ENCODE peak calls at places on chromosome 6, in five cellular contexts. One of them, this sample, is unnamed.

GRCh38 chr6:168440520-168441433 is at the start of gene SMOC2:
- DNase-seq in tibial nerve: no peak
- DNase-seq in adrenal gland: no peak
- DNase-seq in HFF-Myc: no peak
- DNase-seq in hepatocyte: peak; percentile 47
- DNase-seq in this sample: no peak

GRCh38 chr6:159953091-159953581 is 15.7 kb upstream of the IGF2R start:
- DNase-seq in tibial nerve: no peak
- DNase-seq in adrenal gland: peak; percentile 80
- DNase-seq in HFF-Myc: no peak
- DNase-seq in hepatocyte: peak; percentile 35
- DNase-seq in this sample: peak; percentile 68

GRCh38 chr6:130743175-130743574 is 84.0 kb upstream of the SMLR1 start:
- DNase-seq in tibial nerve: no peak
- DNase-seq in adrenal gland: no peak
- DNase-seq in HFF-Myc: no peak
- DNase-seq in hepatocyte: no peak
- DNase-seq in this sample: no peak

GRCh38 chr6:157424491-157425020 is 43.6 kb downstream of the ZDHHC14 start:
- DNase-seq in tibial nerve: no peak
- DNase-seq in adrenal gland: no peak
- DNase-seq in HFF-Myc: no peak
- DNase-seq in hepatocyte: peak; percentile 60
- DNase-seq in this sample: no peak

GRCh38 chr6:84618836-84619235 is 145.6 kb downstream of the TBX18 start:
- DNase-seq in tibial nerve: no peak
- DNase-seq in adrenal gland: no peak
- DNase-seq in HFF-Myc: no peak
- DNase-seq in hepatocyte: no peak
- DNase-seq in this sample: no peak

GRCh38 chr6:26594730-26595632 is 1.8 kb upstream of the ABT1 start:
- DNase-seq in tibial nerve: no peak
- DNase-seq in adrenal gland: no peak
- DNase-seq in HFF-Myc: peak; percentile 79
- DNase-seq in hepatocyte: peak; percentile 36
- DNase-seq in this sample: peak; percentile 21

GRCh38 chr6:118350881-118351430 is 197.1 kb upstream of the PLN start:
- DNase-seq in tibial nerve: no peak
- DNase-seq in adrenal gland: no peak
- DNase-seq in HFF-Myc: peak; percentile 84
- DNase-seq in hepatocyte: peak; percentile 16
- DNase-seq in this sample: peak; percentile 14

GRCh38 chr6:79506251-79506650 is 31.0 kb downstream of the LCA5 start:
- DNase-seq in tibial nerve: no peak
- DNase-seq in adrenal gland: no peak
- DNase-seq in HFF-Myc: no peak
- DNase-seq in hepatocyte: no peak
- DNase-seq in this sample: no peak

GRCh38 chr6:34027445-34027936 is 118.4 kb downstream of the GRM4 start:
- DNase-seq in tibial nerve: no peak
- DNase-seq in adrenal gland: no peak
- DNase-seq in HFF-Myc: no peak
- DNase-seq in hepatocyte: peak; percentile 64
- DNase-seq in this sample: no peak

GRCh38 chr6:135901776-135902524 is 50.4 kb downstream of the PDE7B start:
- DNase-seq in tibial nerve: peak; percentile 31
- DNase-seq in adrenal gland: peak; percentile 72
- DNase-seq in HFF-Myc: peak; percentile 65
- DNase-seq in hepatocyte: peak; percentile 30
- DNase-seq in this sample: peak; percentile 67

GRCh38 chr6:53829698-53830221 is 35.0 kb downstream of the LRRC1 start:
- DNase-seq in tibial nerve: no peak
- DNase-seq in adrenal gland: no peak
- DNase-seq in HFF-Myc: no peak
- DNase-seq in hepatocyte: peak; percentile 47
- DNase-seq in this sample: no peak

GRCh38 chr6:41568585-41569384 is 22.6 kb downstream of the FOXP4 start:
- DNase-seq in tibial nerve: no peak
- DNase-seq in adrenal gland: no peak
- DNase-seq in HFF-Myc: no peak
- DNase-seq in hepatocyte: peak; percentile 62
- DNase-seq in this sample: no peak

GRCh38 chr6:32685603-32686002 is 19.1 kb upstream of the HLA-DQB1 start:
- DNase-seq in tibial nerve: no peak
- DNase-seq in adrenal gland: no peak
- DNase-seq in HFF-Myc: no peak
- DNase-seq in hepatocyte: no peak
- DNase-seq in this sample: no peak

GRCh38 chr6:152635949-152636674 is 1.1 kb downstream of the SYNE1 start:
- DNase-seq in tibial nerve: no peak
- DNase-seq in adrenal gland: peak; percentile 73
- DNase-seq in HFF-Myc: no peak
- DNase-seq in hepatocyte: peak; percentile 23
- DNase-seq in this sample: no peak

GRCh38 chr6:16160794-16161193 is 31.9 kb downstream of the MYLIP start:
- DNase-seq in tibial nerve: no peak
- DNase-seq in adrenal gland: no peak
- DNase-seq in HFF-Myc: no peak
- DNase-seq in hepatocyte: no peak
- DNase-seq in this sample: no peak

GRCh38 chr6:113570651-113571050 is 286.5 kb upstream of the MARCKS start:
- DNase-seq in tibial nerve: no peak
- DNase-seq in adrenal gland: no peak
- DNase-seq in HFF-Myc: no peak
- DNase-seq in hepatocyte: no peak
- DNase-seq in this sample: no peak

GRCh38 chr6:128538763-128539162 is 18.4 kb upstream of the PTPRK start:
- DNase-seq in tibial nerve: no peak
- DNase-seq in adrenal gland: no peak
- DNase-seq in HFF-Myc: no peak
- DNase-seq in hepatocyte: no peak
- DNase-seq in this sample: no peak

GRCh38 chr6:134451529-134451928 is 133.6 kb upstream of the SGK1 start:
- DNase-seq in tibial nerve: no peak
- DNase-seq in adrenal gland: no peak
- DNase-seq in HFF-Myc: no peak
- DNase-seq in hepatocyte: no peak
- DNase-seq in this sample: no peak

GRCh38 chr6:80605165-80605989 is 498.9 kb downstream of the BCKDHB start:
- DNase-seq in tibial nerve: no peak
- DNase-seq in adrenal gland: no peak
- DNase-seq in HFF-Myc: peak; percentile 39
- DNase-seq in hepatocyte: peak; percentile 71
- DNase-seq in this sample: no peak

GRCh38 chr6:72322778-72323177 is 299.1 kb upstream of the KCNQ5 start:
- DNase-seq in tibial nerve: no peak
- DNase-seq in adrenal gland: no peak
- DNase-seq in HFF-Myc: no peak
- DNase-seq in hepatocyte: no peak
- DNase-seq in this sample: no peak

GRCh38 chr6:139415365-139415764 is 40.9 kb upstream of the CITED2 start:
- DNase-seq in tibial nerve: no peak
- DNase-seq in adrenal gland: no peak
- DNase-seq in HFF-Myc: no peak
- DNase-seq in hepatocyte: no peak
- DNase-seq in this sample: no peak

GRCh38 chr6:403659-404655 is 12.4 kb downstream of the IRF4 start:
- DNase-seq in tibial nerve: no peak
- DNase-seq in adrenal gland: no peak
- DNase-seq in HFF-Myc: no peak
- DNase-seq in hepatocyte: no peak
- DNase-seq in this sample: no peak

GRCh38 chr6:139006470-139006869 is 18.4 kb upstream of the REPS1 start:
- DNase-seq in tibial nerve: no peak
- DNase-seq in adrenal gland: no peak
- DNase-seq in HFF-Myc: no peak
- DNase-seq in hepatocyte: no peak
- DNase-seq in this sample: no peak

GRCh38 chr6:68978411-68978810 is 343.3 kb downstream of the ADGRB3 start:
- DNase-seq in tibial nerve: no peak
- DNase-seq in adrenal gland: no peak
- DNase-seq in HFF-Myc: no peak
- DNase-seq in hepatocyte: no peak
- DNase-seq in this sample: no peak

GRCh38 chr6:68975064-68975463 is 340.0 kb downstream of the ADGRB3 start:
- DNase-seq in tibial nerve: no peak
- DNase-seq in adrenal gland: peak; percentile 75
- DNase-seq in HFF-Myc: no peak
- DNase-seq in hepatocyte: peak; percentile 28
- DNase-seq in this sample: no peak

DNA sequence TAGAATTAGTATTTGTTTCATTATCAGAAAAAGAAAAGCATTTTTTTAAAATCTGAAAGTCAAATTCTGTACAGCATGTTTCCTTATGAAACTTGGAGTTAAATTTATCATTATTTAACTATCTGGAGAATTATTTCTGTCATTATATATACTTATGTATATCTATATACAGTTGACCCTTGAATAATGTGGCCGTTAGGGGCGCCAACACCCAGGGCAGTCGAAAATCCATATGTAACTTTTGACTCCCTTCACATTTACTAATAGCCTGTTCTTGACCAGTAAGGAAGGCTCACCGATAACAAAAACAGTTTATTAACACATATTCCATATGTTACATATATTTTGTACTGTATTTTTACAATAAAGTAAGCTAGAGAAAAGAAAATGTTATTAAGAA is 341.2 kb downstream of the ADGRB3 start:
- DNase-seq in tibial nerve: no peak
- DNase-seq in adrenal gland: no peak
- DNase-seq in HFF-Myc: no peak
- DNase-seq in hepatocyte: no peak
- DNase-seq in this sample: no peak
- TF ChIP-seq CTCF in tibial nerve: no peak
- TF ChIP-seq CTCF in adrenal gland: no peak
- TF ChIP-seq CTCF in HFF-Myc: no peak
- TF ChIP-seq CTCF in hepatocyte: no peak
- TF ChIP-seq CTCF in this sample: no peak

GRCh38 chr6:46015119-46015968 is at the start of gene CLIC5:
- DNase-seq in tibial nerve: no peak
- DNase-seq in adrenal gland: no peak
- DNase-seq in HFF-Myc: no peak
- DNase-seq in hepatocyte: peak; percentile 57
- DNase-seq in this sample: no peak

GRCh38 chr6:46014054-46014453 is 1.6 kb downstream of the CLIC5 start:
- DNase-seq in tibial nerve: no peak
- DNase-seq in adrenal gland: no peak
- DNase-seq in HFF-Myc: no peak
- DNase-seq in hepatocyte: no peak
- DNase-seq in this sample: no peak

GRCh38 chr6:46013639-46014038 is 2.0 kb downstream of the CLIC5 start:
- DNase-seq in tibial nerve: no peak
- DNase-seq in adrenal gland: no peak
- DNase-seq in HFF-Myc: no peak
- DNase-seq in hepatocyte: no peak
- DNase-seq in this sample: no peak

GRCh38 chr6:46016063-46016608 is 476 bp upstream of the CLIC5 start:
- DNase-seq in tibial nerve: no peak
- DNase-seq in adrenal gland: no peak
- DNase-seq in HFF-Myc: no peak
- DNase-seq in hepatocyte: no peak
- DNase-seq in this sample: no peak

DNA sequence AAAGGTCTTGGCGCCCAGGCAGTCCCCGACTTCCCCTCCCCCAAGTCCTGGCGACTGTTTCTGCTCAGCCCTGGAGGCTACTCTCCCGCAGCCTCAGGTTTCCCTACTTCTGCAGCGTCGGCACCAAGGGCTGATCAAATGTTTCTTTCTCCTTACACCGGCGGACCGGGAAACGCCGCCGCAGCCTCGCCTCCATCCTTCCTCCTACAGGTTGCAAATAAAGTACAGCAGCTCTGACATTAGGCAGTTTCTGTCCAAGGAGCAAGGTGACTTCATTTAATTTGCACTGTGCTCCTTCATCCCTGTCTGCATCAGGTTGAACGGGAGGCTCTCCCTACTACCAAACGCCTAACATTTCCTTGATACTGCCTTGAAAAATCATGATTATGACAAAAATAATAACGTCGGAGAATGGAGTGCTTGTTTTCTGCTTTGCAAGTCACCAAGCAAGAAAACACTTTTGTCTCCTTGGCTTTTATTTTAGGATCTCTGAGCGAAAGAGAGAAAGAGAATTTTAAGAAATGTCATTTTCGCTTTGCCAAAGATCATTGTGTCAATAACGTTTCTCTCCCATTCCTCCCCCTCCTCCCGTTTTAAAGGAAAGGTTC is 1.0 kb downstream of the CLIC5 start:
- DNase-seq in tibial nerve: no peak
- DNase-seq in adrenal gland: no peak
- DNase-seq in HFF-Myc: no peak
- DNase-seq in hepatocyte: peak; percentile 49
- DNase-seq in this sample: no peak
- H3K4me3 ChIP-seq in tibial nerve: peak overlapping the region; percentile 55
- H3K4me3 ChIP-seq in adrenal gland: no peak overlapping the region
- H3K4me3 ChIP-seq in HFF-Myc: no peak overlapping the region
- H3K4me3 ChIP-seq in hepatocyte: peak overlapping the region; percentile 66
- H3K4me3 ChIP-seq in this sample: no peak overlapping the region

GRCh38 chr6:116447052-116447451 is 14.1 kb upstream of the CALHM6 start:
- DNase-seq in tibial nerve: no peak
- DNase-seq in adrenal gland: no peak
- DNase-seq in HFF-Myc: no peak
- DNase-seq in hepatocyte: no peak
- DNase-seq in this sample: no peak

GRCh38 chr6:116446399-116446798 is 14.8 kb upstream of the CALHM6 start:
- DNase-seq in tibial nerve: no peak
- DNase-seq in adrenal gland: no peak
- DNase-seq in HFF-Myc: no peak
- DNase-seq in hepatocyte: no peak
- DNase-seq in this sample: peak; percentile 46

GRCh38 chr6:116444991-116445566 is 16.1 kb upstream of the CALHM6 start:
- DNase-seq in tibial nerve: no peak
- DNase-seq in adrenal gland: no peak
- DNase-seq in HFF-Myc: no peak
- DNase-seq in hepatocyte: no peak
- DNase-seq in this sample: no peak

GRCh38 chr6:116450185-116450710 is 10.9 kb upstream of the CALHM6 start:
- DNase-seq in tibial nerve: no peak
- DNase-seq in adrenal gland: no peak
- DNase-seq in HFF-Myc: no peak
- DNase-seq in hepatocyte: no peak
- DNase-seq in this sample: no peak

GRCh38 chr6:116447496-116448011 is 13.6 kb upstream of the CALHM6 start:
- DNase-seq in tibial nerve: no peak
- DNase-seq in adrenal gland: no peak
- DNase-seq in HFF-Myc: no peak
- DNase-seq in hepatocyte: peak; percentile 73
- DNase-seq in this sample: peak; percentile 100
- TF ChIP-seq CTCF in tibial nerve: no peak
- TF ChIP-seq CTCF in adrenal gland: no peak
- TF ChIP-seq CTCF in HFF-Myc: no peak
- TF ChIP-seq CTCF in hepatocyte: no peak
- TF ChIP-seq CTCF in this sample: no peak

DNA sequence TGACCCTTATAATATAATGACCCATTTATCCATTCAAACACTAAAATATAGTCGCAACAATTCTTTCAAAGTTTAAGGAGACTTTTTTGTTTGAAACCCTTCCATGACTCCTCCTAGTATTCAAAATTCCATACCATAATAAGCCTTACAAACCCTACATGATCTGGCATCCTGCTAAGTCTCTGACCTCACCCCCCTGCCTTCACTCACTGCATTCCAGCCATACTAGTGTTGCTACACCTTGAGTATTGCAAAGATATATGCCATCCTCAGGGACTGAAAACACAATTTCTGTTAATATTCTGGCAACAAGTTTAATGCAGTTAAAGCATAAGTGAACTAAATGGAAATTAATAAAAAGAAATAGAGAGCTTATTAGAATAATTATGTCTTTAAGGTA is 168.4 kb downstream of the EYS start:
- DNase-seq in tibial nerve: no peak
- DNase-seq in adrenal gland: no peak
- DNase-seq in HFF-Myc: no peak
- DNase-seq in hepatocyte: no peak
- DNase-seq in this sample: no peak
- H3K4me3 ChIP-seq in tibial nerve: no peak overlapping the region
- H3K4me3 ChIP-seq in adrenal gland: no peak overlapping the region
- H3K4me3 ChIP-seq in HFF-Myc: no peak overlapping the region
- H3K4me3 ChIP-seq in hepatocyte: no peak overlapping the region
- H3K4me3 ChIP-seq in this sample: no peak overlapping the region

This sample was measured in AG09309.